ENCODE peak calls at places on chromosomes 16 and 17, in eight cellular contexts. V is NCI-H2081, N is ecto neural progenitor cell, H is NCI-H1105 treated with DMSO at 0.1 percent for 48 hours, I is HS-5, M is NCI-H1092 treated with DMSO at 0.1 percent for 48 hours, X is fibroblast of mammary gland, T is NCI-H2171 treated with DMSO at 0.1 percent for 48 hours. U is an unnamed sample.

GRCh38 chr16:28326881-28327610 is 34.7 kb downstream of the SBK1 start:
- DNase-seq in V (peak; percentile 2), N (peak; percentile 80), H (peak; percentile 39), I (no peak), M (peak; percentile 32), X (peak; percentile 34), T (peak; percentile 38), U (peak; percentile 57)

GRCh38 chr17:33241390-33241789 is 51.7 kb downstream of the ASIC2 start:
- DNase-seq in V (no peak), N (no peak), H (no peak), I (no peak), M (no peak), X (no peak), T (no peak), U (peak; percentile 18)

GRCh38 chr17:74760404-74761105 is 12.1 kb downstream of the NHERF1 start:
- DNase-seq in V (no peak), N (peak; percentile 64), H (no peak), I (no peak), M (no peak), X (no peak), T (peak; percentile 93), U (no peak)

GRCh38 chr17:41098476-41098875 is 534 bp upstream of the KRTAP4-8 start:
- DNase-seq in V (no peak), N (no peak), H (no peak), I (no peak), M (no peak), X (peak; percentile 47), T (no peak), U (peak; percentile 76)

GRCh38 chr16:87463722-87464690 is 28.8 kb downstream of the ZCCHC14 start:
- DNase-seq in V (no peak), N (no peak), H (no peak), I (no peak), M (no peak), X (peak; percentile 88), T (no peak), U (peak; percentile 79)

GRCh38 chr16:85313541-85314208 is 201.4 kb upstream of the CIBAR2 start:
- DNase-seq in V (no peak), N (no peak), H (no peak), I (no peak), M (no peak), X (no peak), T (peak; percentile 60), U (peak; percentile 48)

GRCh38 chr17:16215002-16215272 is 397 bp downstream of the NCOR1 start:
- DNase-seq in V (peak; percentile 9), N (no peak), H (peak; percentile 63), I (no peak), M (peak; percentile 38), X (no peak), T (no peak), U (peak; percentile 68)

GRCh38 chr17:62109378-62109902 is 44.4 kb upstream of the MED13 start:
- DNase-seq in V (peak; percentile 56), N (peak; percentile 70), H (peak; percentile 61), I (peak; percentile 32), M (peak; percentile 19), X (peak; percentile 77), T (peak; percentile 48), U (peak; percentile 85)

GRCh38 chr17:80984749-80985148 is 6.9 kb upstream of the CHMP6 start:
- DNase-seq in V (no peak), N (no peak), H (no peak), I (peak; percentile 56), M (no peak), X (peak; percentile 83), T (no peak), U (peak; percentile 97)

GRCh38 chr17:65173951-65174683 is 36.9 kb downstream of the RGS9 start:
- DNase-seq in V (no peak), N (no peak), H (no peak), I (no peak), M (no peak), X (no peak), T (no peak), U (no peak)

GRCh38 chr17:14169901-14170300 is 66.8 kb downstream of the CDRT15 start:
- DNase-seq in V (no peak), N (no peak), H (no peak), I (no peak), M (no peak), X (no peak), T (no peak), U (no peak)

GRCh38 chr16:58027341-58028167 is 2.0 kb downstream of the MMP15 start:
- DNase-seq in V (no peak), N (peak; percentile 76), H (peak; percentile 21), I (no peak), M (no peak), X (no peak), T (peak; percentile 61), U (peak; percentile 43)

GRCh38 chr17:55641559-55642160 is 81.0 kb downstream of the TMEM100 start:
- DNase-seq in V (no peak), N (no peak), H (no peak), I (no peak), M (peak; percentile 27), X (peak; percentile 75), T (peak; percentile 18), U (peak; percentile 74)

GRCh38 chr16:28867241-28867640 is 3.6 kb downstream of the SH2B1 start:
- DNase-seq in V (no peak), N (no peak), H (no peak), I (no peak), M (no peak), X (no peak), T (no peak), U (no peak)

GRCh38 chr16:85045641-85046471 is 18.3 kb downstream of the KIAA0513 start:
- DNase-seq in V (no peak), N (no peak), H (no peak), I (no peak), M (no peak), X (no peak), T (no peak), U (no peak)

GRCh38 chr16:85840801-85841200 is 41.3 kb downstream of the COX4I1 start:
- DNase-seq in V (no peak), N (no peak), H (no peak), I (no peak), M (no peak), X (no peak), T (no peak), U (no peak)

GRCh38 chr16:84593825-84594724 is 23.8 kb downstream of the COTL1 start:
- DNase-seq in V (no peak), N (no peak), H (peak; percentile 73), I (no peak), M (no peak), X (peak; percentile 45), T (no peak), U (no peak)

GRCh38 chr16:31460582-31461002 is 1.3 kb downstream of the ARMC5 start:
- DNase-seq in V (no peak), N (no peak), H (no peak), I (no peak), M (peak; percentile 31), X (peak; percentile 78), T (peak; percentile 14), U (peak; percentile 86)

GRCh38 chr16:57486858-57487834 is 853 bp upstream of the DOK4 start:
- DNase-seq in V (no peak), N (no peak), H (no peak), I (no peak), M (no peak), X (no peak), T (no peak), U (peak; percentile 48)

GRCh38 chr17:64779344-64780095 is 117.4 kb upstream of the SMURF2 start:
- DNase-seq in V (no peak), N (peak; percentile 62), H (no peak), I (no peak), M (no peak), X (no peak), T (no peak), U (no peak)

GRCh38 chr17:21129023-21129681 is 2.4 kb downstream of the DHRS7B start:
- DNase-seq in V (no peak), N (no peak), H (peak; percentile 33), I (no peak), M (no peak), X (peak; percentile 69), T (peak; percentile 49), U (peak; percentile 84)

U was measured in GM23248.